ENCODE peak calls at places on chromosomes 7 and 10, in eight cellular contexts. L, F, H, P, E, J, X and A are unnamed samples.

GRCh38 chr10:114716811-114717404 is 58.8 kb upstream of the ABLIM1 start:
- DNase-seq in P (no peak), J (no peak), L (no peak), H (no peak), F (no peak), E (no peak), X (no peak), A (no peak)

GRCh38 chr10:32049113-32049512 is 7.1 kb downstream of the KIF5B start:
- DNase-seq in L (no peak), E (no peak), X (no peak), F (no peak), P (no peak), J (no peak), H (peak), A (no peak)

GRCh38 chr7:300048-300447 is 10.1 kb downstream of the FOXL3 start:
- DNase-seq in H (no peak), E (no peak), F (no peak), X (no peak), L (no peak), J (no peak), P (no peak), A (no peak)

GRCh38 chr10:96387601-96388000 is 28.8 kb upstream of the OPALIN start:
- DNase-seq in H (no peak), L (no peak), J (no peak), X (peak), E (no peak), F (no peak), P (no peak), A (no peak)

GRCh38 chr7:11726251-11727155 is 105.5 kb downstream of the THSD7A start:
- DNase-seq in X (peak), F (no peak), J (peak), P (no peak), E (peak), H (peak), L (no peak), A (peak)

GRCh38 chr7:77242535-77242934 is 42.9 kb upstream of the FGL2 start:
- DNase-seq in P (peak), E (no peak), J (no peak), H (no peak), X (no peak), L (no peak), F (no peak), A (no peak)

GRCh38 chr10:73517166-73517888 is 21.5 kb upstream of the PPP3CB start:
- DNase-seq in H (peak), L (no peak), F (no peak), J (no peak), P (no peak), E (peak), X (no peak), A (peak)

GRCh38 chr7:55549457-55549856 is 22.8 kb downstream of the VOPP1 start:
- DNase-seq in P (no peak), J (no peak), L (no peak), H (no peak), E (no peak), X (no peak), F (no peak), A (no peak)

GRCh38 chr10:24524314-24524713 is 199.4 kb downstream of the ARHGAP21 start:
- DNase-seq in X (no peak), P (no peak), L (no peak), F (peak), H (no peak), J (no peak), E (no peak), A (no peak)

GRCh38 chr10:133133471-133134231 is 26.4 kb upstream of the KNDC1 start:
- DNase-seq in E (no peak), H (no peak), X (no peak), F (peak), L (no peak), J (peak), P (no peak), A (no peak)

GRCh38 chr7:55140221-55140980 is 121.6 kb downstream of the EGFR start:
- DNase-seq in L (no peak), J (peak), X (peak), H (peak), E (peak), P (no peak), F (no peak), A (peak)

GRCh38 chr10:17506390-17506789 is 52.0 kb upstream of the ST8SIA6 start:
- DNase-seq in L (no peak), F (no peak), J (no peak), P (no peak), E (no peak), X (no peak), H (no peak), A (no peak)

GRCh38 chr7:78083466-78084120 is 285.0 kb downstream of the PHTF2 start:
- DNase-seq in L (no peak), J (no peak), H (peak), F (no peak), P (no peak), E (no peak), X (no peak), A (no peak)

GRCh38 chr10:5534880-5535856 is 10.4 kb downstream of the CALML3 start:
- DNase-seq in P (no peak), L (no peak), J (no peak), E (peak), H (peak), F (no peak), X (peak), A (peak)

GRCh38 chr7:25812086-25812855 is 339.7 kb upstream of the NFE2L3 start:
- DNase-seq in F (no peak), P (no peak), E (no peak), H (no peak), L (peak), X (no peak), J (no peak), A (no peak)

GRCh38 chr10:69901623-69902505 is 100.2 kb downstream of the COL13A1 start:
- DNase-seq in H (peak), X (peak), E (peak), F (no peak), P (peak), L (no peak), J (no peak), A (peak)
- TF ChIP-seq CTCF in H (peak), X (peak), E (peak), F (peak), P (peak), L (peak), J (peak), A (peak)

GRCh38 chr7:139827042-139827441 is 2.0 kb upstream of the TBXAS1 start:
- DNase-seq in X (no peak), P (no peak), E (no peak), L (no peak), J (no peak), F (no peak), H (peak), A (peak)
- TF ChIP-seq CTCF in X (no peak), P (no peak), E (no peak), L (no peak), J (no peak), F (no peak), H (no peak), A (no peak)

GRCh38 chr7:128035712-128036111 is 4.5 kb upstream of the LRRC4 start:
- DNase-seq in J (no peak), X (no peak), L (no peak), E (no peak), H (no peak), F (no peak), P (no peak), A (peak)
- TF ChIP-seq CTCF in J (peak), X (peak), L (no peak), E (peak), H (peak), F (peak), P (peak), A (no peak)

GRCh38 chr10:66277481-66277880 is 648.4 kb upstream of the LRRTM3 start:
- DNase-seq in F (no peak), H (no peak), X (no peak), J (no peak), P (no peak), L (no peak), E (no peak), A (no peak)
- TF ChIP-seq CTCF in F (no peak), H (peak), X (no peak), J (no peak), P (no peak), L (no peak), E (no peak), A (peak)

GRCh38 chr7:16420649-16421332 is 547 bp downstream of the CRPPA start:
- DNase-seq in E (peak), P (peak), X (peak), F (peak), H (peak), L (peak), J (peak), A (peak)
- TF ChIP-seq CTCF in E (peak), P (no peak), X (peak), F (peak), H (peak), L (no peak), J (peak), A (peak)

GRCh38 chr7:154775681-154776080 is 227.2 kb downstream of the PAXIP1 start:
- DNase-seq in H (no peak), X (no peak), P (no peak), J (no peak), E (no peak), L (no peak), F (no peak), A (no peak)

GRCh38 chr7:154777489-154777888 is 225.4 kb downstream of the PAXIP1 start:
- DNase-seq in X (no peak), E (no peak), L (no peak), F (no peak), H (no peak), P (no peak), J (no peak), A (no peak)

GRCh38 chr7:154776350-154776749 is 226.6 kb downstream of the PAXIP1 start:
- DNase-seq in H (no peak), L (no peak), P (no peak), E (no peak), J (no peak), X (no peak), F (no peak), A (no peak)

GRCh38 chr7:154777908-154778307 is 225.0 kb downstream of the PAXIP1 start:
- DNase-seq in E (no peak), J (no peak), P (no peak), X (no peak), F (no peak), H (no peak), L (no peak), A (no peak)

DNA sequence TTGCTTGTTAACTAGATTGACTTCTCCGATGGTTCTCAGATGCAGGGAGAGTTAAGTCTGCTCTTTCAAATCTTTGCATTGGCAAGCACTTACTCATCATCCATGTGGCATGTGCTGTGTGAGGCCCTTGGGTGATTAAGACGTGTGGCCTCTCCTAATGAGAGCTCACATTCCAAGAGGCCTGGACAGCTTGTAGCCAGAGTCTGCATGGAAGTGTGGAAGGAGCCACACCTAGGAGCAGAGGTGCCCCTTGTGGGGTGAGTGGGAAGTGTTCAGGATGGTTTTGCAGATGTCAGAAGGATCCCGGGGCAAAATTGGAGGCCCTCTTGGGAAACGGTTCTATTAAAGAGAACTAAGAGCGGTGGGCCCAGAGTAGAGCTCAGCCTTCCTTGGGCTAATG is 225.9 kb downstream of the PAXIP1 start:
- DNase-seq in X (peak), E (no peak), F (no peak), J (no peak), L (no peak), P (peak), H (peak), A (peak)
- TF ChIP-seq CTCF in X (no peak), E (no peak), F (no peak), J (no peak), L (no peak), P (no peak), H (no peak), A (no peak)

DNA sequence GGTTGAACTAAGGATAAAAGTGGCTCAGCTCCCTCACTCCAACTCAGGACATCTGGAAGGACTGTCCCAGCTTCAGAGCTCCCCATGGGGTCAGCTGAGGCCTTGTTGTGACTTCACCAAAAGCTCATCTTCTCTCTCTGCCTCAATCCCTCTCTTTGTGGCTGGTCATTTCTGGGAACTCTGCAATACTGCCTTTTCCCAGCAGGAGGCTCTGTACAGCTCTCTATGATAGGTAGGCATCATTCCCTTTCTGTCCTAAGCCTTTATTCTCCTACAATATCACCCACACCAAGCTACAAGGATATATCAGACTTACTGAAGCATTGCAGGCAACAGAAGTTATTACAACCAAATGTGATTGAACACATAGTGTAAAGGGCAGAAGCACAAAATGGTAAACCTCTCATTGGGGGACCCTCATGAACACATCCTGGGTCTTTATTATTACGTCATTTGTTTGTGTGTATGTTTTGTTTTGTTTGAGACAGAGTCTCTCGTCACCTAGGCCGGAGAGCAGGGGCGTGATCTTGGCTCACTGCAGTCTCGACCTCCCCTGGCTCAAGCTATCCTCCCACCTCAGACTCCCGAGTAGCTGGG is 36.7 kb upstream of the PRPS1L1 start:
- DNase-seq in F (no peak), J (peak), P (peak), H (peak), L (peak), X (peak), E (peak), A (peak)
- TF ChIP-seq CTCF in F (peak), J (peak), P (peak), H (peak), L (no peak), X (peak), E (peak), A (peak)

GRCh38 chr10:119209050-119209735 is 1.8 kb downstream of the GRK5 start:
- DNase-seq in X (peak), P (peak), H (peak), L (peak), F (no peak), E (peak), J (peak), A (peak)

GRCh38 chr10:119208553-119208940 is 1.2 kb downstream of the GRK5 start:
- DNase-seq in P (no peak), H (peak), X (peak), L (no peak), F (no peak), E (peak), J (no peak), A (no peak)

GRCh38 chr10:119211176-119211575 is 3.8 kb downstream of the GRK5 start:
- DNase-seq in E (peak), P (no peak), J (no peak), L (no peak), X (peak), F (no peak), H (no peak), A (peak)

GRCh38 chr10:119210633-119211032 is 3.3 kb downstream of the GRK5 start:
- DNase-seq in F (no peak), P (no peak), E (no peak), J (no peak), H (no peak), X (no peak), L (no peak), A (no peak)

GRCh38 chr10:119209736-119210355 is 2.5 kb downstream of the GRK5 start:
- DNase-seq in H (no peak), J (no peak), E (peak), F (no peak), X (peak), L (no peak), P (no peak), A (no peak)
- TF ChIP-seq CTCF in H (no peak), J (no peak), E (no peak), F (peak), X (no peak), L (peak), P (no peak), A (no peak)

GRCh38 chr10:48881937-48882336 is 57.7 kb downstream of the LRRC18 start:
- DNase-seq in H (no peak), P (no peak), F (no peak), X (no peak), E (no peak), J (no peak), L (no peak), A (no peak)

GRCh38 chr10:48882881-48883280 is 56.8 kb downstream of the LRRC18 start:
- DNase-seq in J (no peak), X (no peak), L (no peak), H (no peak), P (no peak), F (no peak), E (no peak), A (no peak)

GRCh38 chr10:48884337-48885045 is 55.1 kb downstream of the LRRC18 start:
- DNase-seq in L (no peak), E (no peak), P (no peak), H (no peak), X (no peak), F (no peak), J (no peak), A (no peak)

GRCh38 chr10:48887982-48888381 is 51.7 kb downstream of the LRRC18 start:
- DNase-seq in J (no peak), P (no peak), E (no peak), L (no peak), X (no peak), H (no peak), F (no peak), A (no peak)

DNA sequence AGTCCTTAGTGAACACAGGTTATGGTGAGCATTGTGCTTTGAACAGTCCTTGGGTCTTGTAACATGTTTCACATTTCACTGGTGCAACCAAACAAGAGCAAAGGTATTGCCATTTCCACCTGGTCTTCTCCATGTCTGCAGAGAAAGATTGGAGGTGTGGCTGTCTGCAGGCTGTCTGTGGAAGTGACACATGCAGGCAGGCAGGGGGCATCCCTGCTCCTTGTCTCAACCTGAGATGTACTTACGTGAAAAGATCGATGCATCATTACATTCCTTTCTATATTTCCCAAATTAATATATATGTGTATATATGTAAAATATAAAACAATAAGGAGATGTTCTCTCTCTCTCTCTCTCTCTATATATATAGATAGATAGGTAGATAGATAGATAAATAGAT is 54.3 kb downstream of the LRRC18 start:
- DNase-seq in P (peak), F (no peak), L (no peak), X (peak), J (no peak), E (no peak), H (peak), A (peak)
- TF ChIP-seq CTCF in P (no peak), F (no peak), L (no peak), X (peak), J (no peak), E (no peak), H (peak), A (peak)

DNA sequence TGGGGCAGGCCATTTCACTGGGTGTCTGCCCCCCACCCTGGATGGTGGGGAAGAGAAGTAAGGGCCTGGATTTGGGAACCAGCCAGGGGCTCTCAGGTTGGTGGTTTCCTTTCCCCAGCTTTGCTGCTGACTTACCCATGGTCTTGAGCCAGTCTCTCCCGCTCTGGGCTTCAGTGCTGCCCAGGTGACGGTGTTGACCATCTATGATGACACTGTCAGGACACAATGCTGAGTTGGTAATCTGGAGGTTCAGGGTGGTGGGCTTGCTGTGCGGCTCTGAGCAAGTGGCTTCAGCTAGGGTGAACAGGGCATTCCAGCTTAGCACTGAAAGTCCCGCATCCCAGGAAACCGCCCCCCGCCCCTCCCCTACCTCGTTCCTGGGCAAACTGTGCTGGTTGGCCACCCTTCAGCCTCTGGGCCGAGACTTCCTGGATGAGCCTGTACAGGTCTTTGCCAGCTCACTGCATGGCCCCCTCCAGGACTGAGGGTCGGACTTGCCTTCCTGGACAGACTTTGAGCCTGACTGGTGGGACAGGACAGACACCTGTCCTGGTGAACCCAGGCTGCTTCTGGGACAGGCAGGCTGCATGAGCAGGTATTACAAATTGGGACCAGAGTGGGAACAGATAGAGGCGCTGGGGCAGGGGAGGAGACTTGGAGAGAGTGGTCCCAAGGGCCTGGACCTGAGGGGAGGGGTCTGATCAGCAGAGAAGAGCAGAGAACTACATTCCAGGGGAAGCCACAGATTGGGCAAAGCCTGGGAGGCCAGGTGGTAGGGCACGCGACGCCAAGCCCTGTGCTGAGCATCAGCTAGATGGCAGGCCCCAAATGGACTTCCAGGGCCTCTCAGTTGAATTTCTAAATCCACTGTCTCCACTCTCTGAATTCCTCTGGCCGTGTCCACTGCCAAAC is 19.9 kb upstream of the ZMIZ1 start:
- DNase-seq in L (no peak), F (no peak), E (no peak), H (no peak), X (no peak), J (no peak), P (no peak), A (no peak)
- TF ChIP-seq CTCF in L (no peak), F (no peak), E (no peak), H (no peak), X (no peak), J (no peak), P (no peak), A (no peak)